ENCODE peak calls at places on chromosome 4, in ten cellular contexts. J is ovary, L is transverse colon, H is endothelial cell, X is activated B cell treated with CpG ODN at 0.5 μM for 24 hours, C is A549, M is lower lobe of right lung, W is psoas muscle, P is GM23338, Z is fibroblast of pulmonary artery. U is an unnamed sample.

GRCh38 chr4:117093581-117093980 is 8.2 kb upstream of the TRAM1L1 start:
- DNase-seq in J (no peak), L (no peak), H (no peak), X (no peak), C (no peak), M (no peak), W (no peak), P (no peak), Z (peak; percentile 11), U (no peak)

GRCh38 chr4:82798168-82799005 is at the start of gene SCD5:
- DNase-seq in J (peak; percentile 86), L (peak; percentile 64), H (peak; percentile 35), X (no peak), C (peak; percentile 53), M (peak; percentile 73), W (peak; percentile 67), P (peak; percentile 87), Z (peak; percentile 81), U (no peak)

GRCh38 chr4:7852568-7853185 is 87.0 kb downstream of the AFAP1 start:
- DNase-seq in J (no peak), L (no peak), H (no peak), X (no peak), C (no peak), M (no peak), W (no peak), P (no peak), Z (peak; percentile 55), U (no peak)

GRCh38 chr4:126986828-126987227 is 645.9 kb upstream of the INTU start:
- DNase-seq in J (no peak), L (no peak), H (no peak), X (no peak), C (no peak), M (no peak), W (no peak), P (peak; percentile 6), Z (peak; percentile 41), U (no peak)

GRCh38 chr4:96166806-96167205 is 326.9 kb downstream of the PDHA2 start:
- DNase-seq in J (no peak), L (no peak), H (no peak), X (no peak), C (no peak), M (no peak), W (no peak), P (no peak), Z (peak; percentile 35), U (no peak)

GRCh38 chr4:41957634-41958033 is 22.4 kb downstream of the TMEM33 start:
- DNase-seq in J (no peak), L (no peak), H (no peak), X (no peak), C (peak; percentile 35), M (no peak), W (no peak), P (peak; percentile 82), Z (peak; percentile 23), U (no peak)

GRCh38 chr4:90112715-90113114 is 14.5 kb upstream of the CCSER1 start:
- DNase-seq in J (no peak), L (no peak), H (no peak), X (no peak), C (no peak), M (no peak), W (no peak), P (no peak), Z (no peak), U (no peak)

GRCh38 chr4:111020961-111021360 is 398.1 kb upstream of the PITX2 start:
- DNase-seq in J (no peak), L (no peak), H (no peak), X (no peak), C (no peak), M (no peak), W (no peak), P (no peak), Z (no peak), U (no peak)

GRCh38 chr4:58776627-58777026 is 1666.4 kb upstream of the IGFBP7 start:
- DNase-seq in J (no peak), L (no peak), H (no peak), X (no peak), C (peak; percentile 60), M (no peak), W (no peak), P (no peak), Z (peak; percentile 21), U (no peak)

GRCh38 chr4:76306882-76307669 is 543 bp downstream of the STBD1 start:
- DNase-seq in J (peak; percentile 73), L (peak; percentile 80), H (peak; percentile 47), X (no peak), C (peak; percentile 68), M (peak; percentile 78), W (peak; percentile 83), P (peak; percentile 87), Z (peak; percentile 50), U (peak; percentile 49)

GRCh38 chr4:88605744-88606143 is 13.5 kb downstream of the HERC3 start:
- DNase-seq in J (no peak), L (peak; percentile 16), H (no peak), X (no peak), C (no peak), M (no peak), W (no peak), P (no peak), Z (no peak), U (no peak)

GRCh38 chr4:168129046-168129772 is 36.9 kb downstream of the ANXA10 start:
- DNase-seq in J (no peak), L (no peak), H (no peak), X (no peak), C (no peak), M (no peak), W (no peak), P (no peak), Z (no peak), U (no peak)

GRCh38 chr4:158302076-158302866 is 92.0 kb downstream of the TMEM144 start:
- DNase-seq in J (no peak), L (no peak), H (no peak), X (no peak), C (no peak), M (no peak), W (no peak), P (no peak), Z (peak; percentile 85), U (no peak)

GRCh38 chr4:76233967-76234678 is 17.4 kb upstream of the FAM47E start:
- DNase-seq in J (no peak), L (peak; percentile 41), H (peak; percentile 30), X (no peak), C (peak; percentile 23), M (peak; percentile 62), W (no peak), P (peak; percentile 83), Z (no peak), U (no peak)

GRCh38 chr4:1167244-1167949 is 5.0 kb downstream of the SPON2 start:
- DNase-seq in J (peak; percentile 88), L (peak; percentile 92), H (peak; percentile 79), X (peak; percentile 79), C (peak; percentile 35), M (peak; percentile 93), W (peak; percentile 89), P (peak; percentile 98), Z (peak; percentile 79), U (peak; percentile 91)

DNA sequence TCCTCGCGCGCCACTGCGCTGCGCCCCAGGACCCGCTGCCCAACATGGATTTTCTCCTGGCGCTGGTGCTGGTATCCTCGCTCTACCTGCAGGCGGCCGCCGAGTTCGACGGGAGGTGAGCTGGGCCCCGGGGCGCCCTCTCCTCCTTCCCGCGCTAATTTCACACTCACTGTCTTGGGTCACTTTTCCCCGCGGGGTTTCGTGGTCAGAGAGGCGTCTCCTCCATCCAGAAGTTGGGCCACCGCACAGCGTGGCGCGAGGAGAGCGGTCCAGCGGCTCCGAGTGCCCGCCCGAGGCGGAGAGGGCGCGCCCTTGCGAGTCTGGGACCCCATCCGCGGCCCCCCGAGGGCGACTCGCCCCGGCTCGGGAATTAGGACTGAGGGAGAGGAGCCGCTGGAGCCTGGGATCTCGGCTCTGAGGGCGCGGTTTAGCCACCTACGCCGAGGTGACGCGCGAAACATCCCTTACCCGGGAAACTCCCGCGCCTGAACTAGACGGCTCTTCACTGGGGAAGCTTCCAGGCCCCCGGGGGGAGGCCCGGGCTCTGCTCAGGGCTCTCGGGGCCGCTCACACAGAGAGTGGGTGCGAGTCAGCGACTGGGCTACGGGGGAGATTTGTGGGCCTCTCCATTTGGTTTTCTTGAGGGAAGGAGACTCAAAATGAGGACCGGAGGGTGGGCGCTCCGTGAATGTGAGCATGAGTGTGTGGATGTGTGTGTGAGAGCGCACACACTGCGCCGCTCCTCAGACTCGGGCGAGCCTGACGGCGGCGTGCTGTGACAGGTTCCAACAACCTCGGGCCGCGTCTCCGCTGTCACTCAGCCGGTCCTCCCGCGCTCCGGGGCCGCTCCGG is 564 bp downstream of the NPNT start:
- DNase-seq in J (peak; percentile 39), L (peak; percentile 52), H (peak; percentile 33), X (no peak), C (no peak), M (peak; percentile 67), W (peak; percentile 61), P (peak; percentile 45), Z (no peak), U (no peak)
- TF ChIP-seq CTCF in J (no peak), L (no peak), H (peak; percentile 14), X (no peak), C (no peak), M (peak; percentile 10), W (no peak), P (no peak), Z (no peak), U (no peak)

GRCh38 chr4:145868637-145869409 is 69.8 kb downstream of the ZNF827 start:
- DNase-seq in J (no peak), L (no peak), H (no peak), X (no peak), C (no peak), M (no peak), W (no peak), P (no peak), Z (no peak), U (no peak)
- TF ChIP-seq CTCF in J (no peak), L (no peak), H (peak; percentile 26), X (no peak), C (peak; percentile 7), M (no peak), W (no peak), P (peak; percentile 16), Z (peak; percentile 21), U (no peak)

DNA sequence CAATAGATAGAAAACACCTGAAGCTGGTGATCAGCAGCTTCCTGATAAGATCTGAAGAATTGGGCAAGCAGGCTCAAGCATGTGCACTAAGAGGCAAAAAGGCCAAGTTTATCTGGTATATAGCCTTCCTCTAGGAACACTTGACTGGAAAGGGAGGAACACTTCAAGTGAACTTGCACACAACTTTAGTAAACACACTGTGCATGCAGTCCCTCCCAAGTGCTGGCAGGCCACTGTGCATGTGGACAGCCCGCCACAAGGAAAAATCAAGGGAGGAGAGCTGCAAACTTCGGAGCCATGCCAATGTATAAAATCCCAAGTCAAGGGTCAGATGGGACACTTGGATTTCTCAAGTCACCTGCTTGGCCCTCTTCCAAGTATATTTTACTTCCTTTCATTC is 645.8 kb upstream of the NDST4 start:
- DNase-seq in J (no peak), L (no peak), H (no peak), X (no peak), C (no peak), M (peak; percentile 59), W (no peak), P (no peak), Z (no peak), U (no peak)
- TF ChIP-seq CTCF in J (no peak), L (no peak), H (no peak), X (no peak), C (no peak), M (no peak), W (no peak), P (no peak), Z (no peak), U (no peak)

GRCh38 chr4:180913750-180914149 is 1329.5 kb upstream of the TENM3 start:
- DNase-seq in J (no peak), L (no peak), H (no peak), X (no peak), C (no peak), M (no peak), W (no peak), P (no peak), Z (peak; percentile 11), U (no peak)

GRCh38 chr4:180909279-180909678 is 1333.9 kb upstream of the TENM3 start:
- DNase-seq in J (no peak), L (no peak), H (no peak), X (no peak), C (peak; percentile 7), M (no peak), W (no peak), P (peak; percentile 83), Z (no peak), U (no peak)
- TF ChIP-seq CTCF in J (no peak), L (no peak), H (peak; percentile 30), X (no peak), C (no peak), M (no peak), W (no peak), P (peak; percentile 88), Z (no peak), U (no peak)

U was measured in CD14-positive monocyte.